ENCODE peak calls at places on chromosome 17, in eight cellular contexts. Q is HFF-Myc, E is glutamatergic neuron, S is tibial nerve, L is AG04449, Y is A549, O is epithelial cell of proximal tubule, R is progenitor cell of endocrine pancreas. F is an unnamed sample.

GRCh38 chr17:48998557-48999440 is 1.6 kb downstream of the IGF2BP1 start:
- DNase-seq in R (no peak), Y (peak; percentile 51), S (no peak), O (no peak), Q (no peak), E (no peak), L (no peak), F (no peak)

GRCh38 chr17:40886090-40886489 is 1.0 kb upstream of the KRT20 start:
- DNase-seq in E (no peak), O (no peak), R (no peak), L (no peak), Q (peak; percentile 10), S (no peak), Y (no peak), F (no peak)

GRCh38 chr17:82325286-82326180 is 8.0 kb downstream of the SECTM1 start:
- DNase-seq in L (no peak), R (no peak), S (no peak), Y (no peak), Q (no peak), E (peak; percentile 16), O (no peak), F (no peak)

GRCh38 chr17:6700948-6701307 is 12.2 kb downstream of the SLC13A5 start:
- DNase-seq in Y (no peak), S (no peak), L (no peak), E (no peak), R (no peak), Q (no peak), O (no peak), F (no peak)

GRCh38 chr17:55726440-55726839 is 3.8 kb upstream of the TMEM100 start:
- DNase-seq in R (no peak), L (peak; percentile 82), Y (peak; percentile 34), S (peak; percentile 71), O (no peak), Q (peak; percentile 99), E (no peak), F (no peak)

GRCh38 chr17:16415031-16415924 is at the start of gene TRPV2:
- DNase-seq in O (no peak), S (no peak), R (no peak), E (peak; percentile 41), L (no peak), Q (no peak), Y (peak; percentile 53), F (peak; percentile 33)

GRCh38 chr17:50638851-50639767 is 4.4 kb downstream of the ABCC3 start:
- DNase-seq in O (peak; percentile 86), Y (peak; percentile 100), S (peak; percentile 79), E (no peak), R (no peak), L (peak; percentile 87), Q (peak; percentile 91), F (no peak)

GRCh38 chr17:47665655-47666054 is 15.9 kb downstream of the KPNB1 start:
- DNase-seq in S (no peak), R (no peak), Q (no peak), O (no peak), E (no peak), Y (no peak), L (no peak), F (no peak)

GRCh38 chr17:66354472-66354871 is 52.1 kb downstream of the PRKCA start:
- DNase-seq in O (no peak), Q (no peak), R (no peak), Y (no peak), E (no peak), L (no peak), S (no peak), F (no peak)

GRCh38 chr17:36657763-36658490 is 56.5 kb downstream of the MRM1 start:
- DNase-seq in E (peak; percentile 53), S (no peak), R (peak; percentile 21), Q (no peak), L (no peak), O (no peak), Y (peak; percentile 23), F (peak; percentile 84)

GRCh38 chr17:47330548-47330947 is 6.8 kb downstream of the EFCAB13 start:
- DNase-seq in Y (no peak), Q (no peak), S (no peak), R (no peak), L (no peak), E (no peak), O (no peak), F (no peak)

GRCh38 chr17:32523017-32523680 is 36.4 kb downstream of the CDK5R1 start:
- DNase-seq in Q (no peak), L (no peak), O (no peak), Y (no peak), R (no peak), E (no peak), S (no peak), F (no peak)

GRCh38 chr17:64702815-64703214 is 40.7 kb upstream of the SMURF2 start:
- DNase-seq in Q (no peak), S (no peak), E (no peak), L (no peak), Y (no peak), O (no peak), R (no peak), F (no peak)

GRCh38 chr17:32875904-32876413 is 965 bp downstream of the MYO1D start:
- DNase-seq in S (no peak), E (no peak), Q (no peak), Y (no peak), O (no peak), L (no peak), R (no peak), F (no peak)

GRCh38 chr17:49552070-49552751 is 23.5 kb upstream of the NXPH3 start:
- DNase-seq in S (no peak), Y (no peak), L (no peak), R (no peak), O (no peak), Q (no peak), E (no peak), F (no peak)

GRCh38 chr17:58783380-58783779 is 27.7 kb downstream of the PPM1E start:
- DNase-seq in L (no peak), Y (no peak), O (no peak), S (no peak), Q (no peak), E (no peak), R (no peak), F (no peak)

GRCh38 chr17:19728114-19728495 is 11.7 kb upstream of the SLC47A2 start:
- DNase-seq in E (no peak), L (peak; percentile 26), O (no peak), Q (no peak), R (no peak), Y (peak; percentile 69), S (peak; percentile 89), F (no peak)

GRCh38 chr17:19729900-19730299 is 13.5 kb upstream of the SLC47A2 start:
- DNase-seq in E (no peak), O (no peak), Q (no peak), S (no peak), Y (no peak), L (no peak), R (no peak), F (no peak)

GRCh38 chr17:19725486-19725885 is 9.1 kb upstream of the SLC47A2 start:
- DNase-seq in Q (no peak), R (no peak), Y (no peak), S (no peak), L (no peak), O (no peak), E (no peak), F (no peak)

GRCh38 chr17:19726615-19727376 is 10.4 kb upstream of the SLC47A2 start:
- DNase-seq in S (no peak), E (no peak), O (no peak), Q (no peak), Y (no peak), R (no peak), L (no peak), F (no peak)

GRCh38 chr17:19727466-19728113 is 11.2 kb upstream of the SLC47A2 start:
- DNase-seq in E (no peak), R (no peak), L (peak; percentile 44), Y (peak; percentile 74), O (peak; percentile 90), Q (no peak), S (peak; percentile 65), F (no peak)
- TF ChIP-seq CTCF in E (no peak), R (no peak), L (no peak), Y (no peak), O (no peak), Q (no peak), S (no peak), F (no peak)

DNA sequence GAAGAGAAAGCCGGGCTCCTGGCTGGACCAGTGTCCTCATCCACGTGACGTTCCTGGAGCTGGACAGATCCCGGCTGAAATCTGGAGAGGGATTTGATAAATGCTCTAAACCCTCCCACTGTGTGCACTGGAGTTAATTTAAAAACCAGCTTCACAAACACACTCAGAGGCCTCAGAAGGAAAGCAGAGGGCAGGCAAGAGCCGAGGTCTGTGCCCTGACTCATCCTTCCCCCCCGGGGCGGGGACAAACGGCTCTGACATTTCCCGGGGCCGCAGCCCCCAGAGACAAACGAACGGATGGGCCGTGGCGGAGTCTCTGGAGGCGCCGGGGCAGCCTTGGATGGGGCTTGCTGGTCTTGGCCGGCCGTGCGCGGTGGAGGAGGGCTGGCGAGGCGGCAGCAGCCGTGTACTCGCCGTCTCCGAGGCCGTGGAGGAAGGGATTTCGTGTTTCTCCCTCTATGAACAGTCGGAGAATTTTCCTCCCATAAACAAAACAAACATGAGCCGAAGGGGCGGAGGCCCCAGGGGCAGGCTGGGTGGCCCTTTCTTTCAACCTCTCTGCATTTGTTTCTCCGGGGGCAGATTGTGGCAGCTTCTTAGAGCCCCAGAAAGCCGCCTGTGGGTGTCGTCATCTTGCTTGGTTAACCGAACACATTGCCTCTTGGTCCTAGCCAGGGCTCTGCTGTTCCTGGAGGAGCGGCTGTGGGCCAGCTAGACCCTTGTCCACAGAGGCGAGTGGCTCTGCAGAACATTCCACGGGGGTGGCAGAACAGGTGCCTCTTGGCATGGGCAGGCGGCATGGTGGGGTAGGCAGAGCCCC is 94.3 kb downstream of the NTN1 start:
- DNase-seq in R (no peak), E (peak; percentile 64), O (no peak), Y (peak; percentile 78), S (peak; percentile 53), Q (peak; percentile 30), L (no peak), F (peak; percentile 72)
- TF ChIP-seq CTCF in R (no peak), E (no peak), O (peak; percentile 23), Y (peak; percentile 46), S (peak; percentile 45), Q (peak; percentile 31), L (no peak), F (no peak)

DNA sequence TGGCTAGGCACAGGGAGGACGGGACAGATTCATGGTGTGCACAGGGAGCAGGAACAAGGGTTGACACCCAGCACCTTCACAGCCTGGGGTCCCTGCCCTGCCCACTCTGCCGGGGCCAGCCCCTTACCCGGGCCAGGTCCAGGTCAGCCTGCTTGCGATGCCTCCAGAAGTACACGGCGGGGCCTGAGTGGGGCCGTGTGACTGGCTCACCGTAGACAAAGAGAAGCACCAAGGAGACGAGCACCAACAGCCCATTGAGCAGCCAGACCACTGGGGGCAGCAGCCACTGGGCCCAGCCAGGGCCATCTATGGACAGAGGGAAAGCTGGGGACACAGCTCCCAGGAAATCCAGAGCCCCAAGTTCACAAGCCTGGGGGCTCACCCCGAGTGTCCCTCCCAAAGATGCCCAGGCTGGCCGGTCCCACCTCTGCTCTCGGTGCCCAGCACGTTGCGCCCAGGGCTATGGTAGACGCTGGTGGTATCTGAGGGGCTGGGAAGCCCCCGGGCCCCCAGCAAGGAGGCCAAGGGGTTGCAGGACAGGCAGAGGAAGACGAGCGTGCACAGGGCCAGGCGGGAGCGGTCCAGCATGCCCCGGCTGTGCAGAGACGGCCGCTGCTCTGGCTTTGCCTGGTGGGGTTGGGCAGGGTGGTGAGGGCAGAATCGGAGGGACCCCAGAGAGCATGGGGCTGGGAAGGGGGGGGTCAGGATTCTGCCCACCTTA is 19.8 kb downstream of the SREBF1 start:
- DNase-seq in S (no peak), E (no peak), R (no peak), Y (no peak), O (no peak), L (no peak), Q (no peak), F (no peak)
- TF ChIP-seq CTCF in S (no peak), E (no peak), R (no peak), Y (peak; percentile 8), O (peak; percentile 16), L (no peak), Q (no peak), F (no peak)

GRCh38 chr17:28675980-28676379 is 14.0 kb downstream of the SUPT6H start:
- DNase-seq in Y (peak; percentile 62), L (no peak), O (no peak), E (no peak), R (no peak), Q (no peak), S (no peak), F (no peak)
- TF ChIP-seq CTCF in Y (peak; percentile 45), L (no peak), O (peak; percentile 70), E (no peak), R (peak; percentile 47), Q (peak; percentile 26), S (no peak), F (no peak)

F was measured in nephron progenitor cell.